ENCODE peak calls at places on chromosomes 3 and 15, in six cellular contexts. D is CD8-positive, alpha-beta memory T cell; S is AG09309; H is GM04503; Q is neuronal stem cell; K is kidney tubule cell. V is an unnamed sample.

GRCh38 chr15:64455951-64456350 is 4.4 kb upstream of the ZNF609 start:
- DNase-seq in K (no peak), H (no peak), S (no peak), Q (no peak), D (no peak), V (no peak)

GRCh38 chr3:28916713-28917499 is 364.0 kb upstream of the RBMS3 start:
- DNase-seq in Q (peak), D (no peak), S (peak), K (peak), H (no peak), V (peak)

GRCh38 chr3:189967254-189967865 is 153.3 kb downstream of the P3H2 start:
- DNase-seq in Q (peak), H (no peak), S (no peak), K (peak), D (peak), V (peak)

GRCh38 chr3:119582178-119582577 is 2.9 kb downstream of the ADPRH start:
- DNase-seq in K (peak), S (no peak), H (no peak), Q (no peak), D (no peak), V (no peak)

GRCh38 chr15:48533982-48534381 is 111.5 kb downstream of the FBN1 start:
- DNase-seq in S (no peak), H (no peak), Q (no peak), K (no peak), D (no peak), V (no peak)

GRCh38 chr15:94493176-94493575 is 261.8 kb downstream of the MCTP2 start:
- DNase-seq in K (no peak), Q (no peak), H (no peak), D (no peak), S (no peak), V (no peak)

GRCh38 chr3:133804896-133805295 is 719 bp upstream of the SRPRB start:
- DNase-seq in S (no peak), K (no peak), Q (no peak), H (no peak), D (no peak), V (no peak)

GRCh38 chr3:143507735-143508580 is 340.3 kb downstream of the SLC9A9 start:
- DNase-seq in D (no peak), H (peak), Q (no peak), S (peak), K (peak), V (no peak)

GRCh38 chr3:172094621-172095557 is 55.5 kb downstream of the FNDC3B start:
- DNase-seq in Q (no peak), S (no peak), K (no peak), H (no peak), D (no peak), V (no peak)

GRCh38 chr3:115930922-115931321 is 307.6 kb downstream of the GAP43 start:
- DNase-seq in K (peak), S (no peak), D (no peak), H (no peak), Q (no peak), V (no peak)

GRCh38 chr3:38018296-38019266 is 10.9 kb downstream of the PLCD1 start:
- DNase-seq in S (no peak), Q (no peak), D (no peak), H (no peak), K (no peak), V (no peak)

GRCh38 chr3:37197810-37198371 is 23.5 kb upstream of the LRRFIP2 start:
- DNase-seq in Q (no peak), H (peak), D (no peak), S (peak), K (peak), V (no peak)

GRCh38 chr15:89802231-89802928 is 12.3 kb downstream of the ANPEP start:
- DNase-seq in S (no peak), H (no peak), D (no peak), K (no peak), Q (no peak), V (no peak)

V was measured in SW 1271.